ENCODE peak calls at places on chromosomes 13 and 19, in ten cellular contexts. A, D, F, E, I, U, L, H, W and N are unnamed samples.

GRCh38 chr13:20983386-20983785 is 78.0 kb downstream of the LATS2 start:
- DNase-seq in A (no peak), D (no peak), F (no peak), E (no peak), I (no peak), U (no peak), L (no peak), H (no peak), W (no peak), N (no peak)

GRCh38 chr19:28652790-28653189 is 560.2 kb downstream of the UQCRFS1 start:
- DNase-seq in A (no peak), D (no peak), F (no peak), E (no peak), I (no peak), U (no peak), L (no peak), H (no peak), W (no peak), N (no peak)

GRCh38 chr19:5436101-5436947 is 18.9 kb upstream of the ZNRF4 start:
- DNase-seq in A (no peak), D (peak; percentile 2), F (no peak), E (no peak), I (no peak), U (peak; percentile 95), L (peak; percentile 53), H (no peak), W (no peak), N (no peak)

GRCh38 chr19:31626941-31627340 is 277.7 kb upstream of the TSHZ3 start:
- DNase-seq in A (no peak), D (no peak), F (no peak), E (no peak), I (no peak), U (no peak), L (no peak), H (no peak), W (no peak), N (no peak)

GRCh38 chr13:107099661-107100060 is 531.7 kb upstream of the ARGLU1 start:
- DNase-seq in A (no peak), D (no peak), F (no peak), E (no peak), I (no peak), U (peak; percentile 89), L (no peak), H (no peak), W (no peak), N (no peak)

GRCh38 chr13:27476943-27477681 is 26.7 kb upstream of the MTIF3 start:
- DNase-seq in A (peak; percentile 50), D (no peak), F (no peak), E (no peak), I (no peak), U (peak; percentile 5), L (peak; percentile 42), H (peak; percentile 53), W (no peak), N (no peak)

GRCh38 chr19:34507414-34508067 is 26.0 kb downstream of the WTIP start:
- DNase-seq in A (peak; percentile 29), D (no peak), F (no peak), E (no peak), I (no peak), U (no peak), L (no peak), H (no peak), W (no peak), N (no peak)

GRCh38 chr13:25882732-25883357 is 169.0 kb downstream of the SHISA2 start:
- DNase-seq in A (no peak), D (no peak), F (no peak), E (no peak), I (no peak), U (no peak), L (no peak), H (no peak), W (no peak), N (peak; percentile 60)

GRCh38 chr19:31015778-31016177 is 333.5 kb downstream of the TSHZ3 start:
- DNase-seq in A (no peak), D (no peak), F (no peak), E (no peak), I (no peak), U (no peak), L (no peak), H (no peak), W (no peak), N (no peak)